ENCODE peak calls at places on chromosomes 13 and 19, in seven cellular contexts. S, G, H, Y, I, M and F are unnamed samples.
A peak's percentile ranks its signal among the peaks of the same experiment; 100 is the strongest.

GRCh38 chr13:60335531-60335930 is 61.5 kb upstream of the TDRD3 start:
- DNase-seq in Y (no peak), H (no peak), G (no peak), I (no peak), M (no peak), S (no peak), F (no peak)

GRCh38 chr19:8321760-8322637 is 703 bp downstream of the RPS28 start:
- DNase-seq in I (no peak), H (no peak), G (no peak), S (no peak), Y (peak; percentile 29), M (peak; percentile 25), F (no peak)

GRCh38 chr19:56367829-56368711 is 25.3 kb downstream of the ZNF582 start:
- DNase-seq in I (peak; percentile 78), Y (peak; percentile 68), S (peak; percentile 95), H (peak; percentile 95), M (peak; percentile 92), G (peak; percentile 83), F (peak; percentile 95)

GRCh38 chr13:106143930-106144709 is 391.3 kb downstream of the EFNB2 start:
- DNase-seq in G (no peak), S (no peak), M (no peak), H (no peak), Y (no peak), I (no peak), F (no peak)

GRCh38 chr13:21212138-21212775 is 35.8 kb downstream of the MRPL57 start:
- DNase-seq in I (no peak), G (no peak), Y (no peak), M (no peak), H (no peak), S (no peak), F (no peak)

GRCh38 chr19:4609878-4610511 is 29.3 kb upstream of the TNFAIP8L1 start:
- DNase-seq in H (no peak), I (no peak), Y (no peak), S (peak; percentile 74), G (no peak), M (no peak), F (no peak)

GRCh38 chr19:51467864-51468544 is 9.8 kb upstream of the SIGLEC8 start:
- DNase-seq in Y (no peak), H (no peak), S (no peak), M (no peak), I (no peak), G (no peak), F (no peak)

GRCh38 chr19:5235458-5236219 is 105.0 kb downstream of the PTPRS start:
- DNase-seq in M (no peak), H (no peak), G (no peak), S (no peak), I (no peak), Y (no peak), F (no peak)

GRCh38 chr13:58202099-58202498 is 570.6 kb downstream of the PCDH17 start:
- DNase-seq in I (no peak), H (no peak), G (no peak), Y (no peak), S (no peak), M (no peak), F (no peak)

GRCh38 chr19:46478356-46478986 is 7.1 kb upstream of the PNMA8A start:
- DNase-seq in M (peak; percentile 27), S (no peak), I (no peak), G (no peak), H (peak; percentile 60), Y (peak; percentile 38), F (no peak)

GRCh38 chr13:67549331-67549730 is 319.2 kb upstream of the PCDH9 start:
- DNase-seq in Y (no peak), I (no peak), H (no peak), M (no peak), S (no peak), G (no peak), F (no peak)

GRCh38 chr19:13597625-13598024 is 91.3 kb upstream of the CACNA1A start:
- DNase-seq in H (peak; percentile 56), Y (peak; percentile 79), S (no peak), I (peak; percentile 49), M (peak; percentile 63), G (peak; percentile 21), F (peak; percentile 18)

GRCh38 chr13:75372517-75372916 is 109.5 kb downstream of the TBC1D4 start:
- DNase-seq in S (no peak), H (no peak), Y (peak; percentile 62), M (peak; percentile 7), G (peak; percentile 69), I (no peak), F (no peak)

GRCh38 chr19:39038098-39038497 is 5.7 kb upstream of the FBXO27 start:
- DNase-seq in Y (no peak), I (no peak), S (no peak), G (no peak), H (peak; percentile 69), M (peak; percentile 21), F (no peak)

GRCh38 chr13:38228322-38228721 is 121.3 kb upstream of the UFM1 start:
- DNase-seq in M (no peak), G (no peak), S (no peak), Y (no peak), H (no peak), I (no peak), F (no peak)

DNA sequence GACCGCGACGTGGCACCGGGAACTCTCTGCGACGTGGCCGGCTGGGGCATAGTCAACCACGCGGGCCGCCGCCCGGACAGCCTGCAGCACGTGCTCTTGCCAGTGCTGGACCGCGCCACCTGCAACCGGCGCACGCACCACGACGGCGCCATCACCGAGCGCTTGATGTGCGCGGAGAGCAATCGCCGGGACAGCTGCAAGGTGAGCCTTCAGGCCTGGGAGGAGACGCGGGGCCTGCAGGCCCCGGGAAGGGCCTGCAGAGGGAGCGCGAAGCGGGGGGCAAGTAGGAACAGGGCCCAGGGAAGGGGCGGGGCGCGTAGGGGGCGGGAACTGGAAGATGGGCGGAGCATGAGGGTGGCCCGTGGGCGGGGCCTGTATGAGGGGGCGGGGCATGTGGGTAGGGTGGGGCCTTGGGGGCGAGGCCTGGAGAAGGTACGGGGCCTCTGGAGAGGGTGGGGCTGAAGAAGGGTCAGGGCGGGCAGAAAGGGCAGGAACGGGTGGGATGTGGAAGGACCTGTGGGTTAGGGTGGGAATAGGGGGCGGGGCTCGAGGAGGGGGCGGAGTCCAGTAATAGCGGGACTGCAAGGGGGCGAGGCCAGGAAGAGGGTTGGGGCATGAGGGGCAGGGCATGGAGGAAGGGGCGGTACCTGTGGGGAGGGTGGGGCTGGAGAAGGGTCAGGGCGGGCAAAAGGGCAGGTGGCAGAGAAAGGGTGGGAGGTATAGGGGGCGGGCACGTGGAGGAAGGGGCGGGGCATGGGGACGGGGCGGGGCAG is 2.5 kb downstream of the CFD start:
- DNase-seq in G (peak; percentile 66), H (peak; percentile 96), S (peak; percentile 60), I (no peak), M (peak; percentile 72), Y (peak; percentile 70), F (no peak)
- TF ChIP-seq CTCF in G (no peak), H (no peak), S (no peak), I (no peak), M (no peak), Y (peak; percentile 1), F (peak; percentile 18)

GRCh38 chr13:85798999-85799646 is at the start of gene SLITRK6:
- DNase-seq in M (no peak), H (no peak), G (no peak), I (peak; percentile 5), Y (no peak), S (no peak), F (no peak)
- TF ChIP-seq CTCF in M (no peak), H (no peak), G (no peak), I (peak; percentile 22), Y (no peak), S (no peak), F (peak; percentile 59)

DNA sequence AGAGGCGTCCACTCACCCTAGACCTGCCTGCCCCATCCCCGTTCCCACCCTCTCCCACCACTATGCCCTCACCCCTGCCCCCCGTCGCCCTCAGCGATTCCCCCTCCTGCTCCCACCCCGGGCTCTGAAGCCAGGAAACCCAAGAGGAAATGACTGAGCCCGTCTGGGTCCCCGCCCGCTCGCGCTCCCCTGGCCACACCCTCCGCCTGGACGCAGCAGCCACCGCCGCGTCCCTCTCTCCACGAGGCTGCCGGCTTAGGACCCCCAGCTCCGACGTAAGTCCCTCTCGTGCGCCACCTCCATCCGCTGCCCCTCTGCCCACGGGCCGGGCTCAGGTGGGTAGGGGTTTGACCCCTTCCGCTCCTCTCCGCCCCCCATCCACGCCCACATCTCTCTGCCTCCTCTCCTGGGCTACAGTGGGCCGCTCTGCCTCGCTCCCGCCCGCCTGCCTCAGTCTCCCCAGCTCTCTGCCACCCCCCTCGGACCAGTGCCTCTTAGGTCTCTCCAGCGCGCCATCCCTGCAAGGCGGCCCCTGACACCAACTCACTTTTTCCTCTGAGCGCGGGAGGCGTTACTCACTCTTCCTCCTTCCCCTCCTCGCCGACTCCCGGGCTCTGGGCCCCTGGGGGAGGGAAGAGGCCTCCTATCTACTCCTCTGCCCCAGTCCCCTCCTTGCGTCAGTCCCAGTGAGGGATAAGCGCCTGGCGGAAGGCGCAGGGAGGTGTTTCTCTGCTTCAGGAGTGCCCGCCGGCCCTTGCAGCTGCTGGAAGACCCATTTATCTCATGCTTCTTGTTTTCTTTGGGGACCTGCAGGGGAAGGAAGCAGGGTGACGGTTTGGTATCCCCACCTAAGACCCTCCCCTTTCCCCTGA is at the start of gene FXYD5:
- DNase-seq in G (peak; percentile 51), M (peak; percentile 92), I (peak; percentile 34), S (peak; percentile 74), H (peak; percentile 64), Y (peak; percentile 58), F (no peak)
- TF ChIP-seq CTCF in G (no peak), M (no peak), I (no peak), S (no peak), H (no peak), Y (no peak), F (peak; percentile 44)

GRCh38 chr13:98584668-98585397 is 7.9 kb upstream of the STK24 start:
- DNase-seq in Y (no peak), G (no peak), H (no peak), S (no peak), M (no peak), I (no peak), F (no peak)
- TF ChIP-seq CTCF in Y (no peak), G (no peak), H (no peak), S (no peak), M (no peak), I (no peak), F (no peak)

GRCh38 chr13:30158774-30159445 is 148.4 kb downstream of the KATNAL1 start:
- DNase-seq in G (no peak), S (no peak), H (no peak), I (peak; percentile 52), M (peak; percentile 16), Y (peak; percentile 40), F (no peak)
- TF ChIP-seq CTCF in G (peak; percentile 25), S (no peak), H (no peak), I (peak; percentile 54), M (peak; percentile 29), Y (peak; percentile 30), F (peak; percentile 74)

GRCh38 chr13:93246069-93246468 is 19.5 kb downstream of the GPC6 start:
- DNase-seq in G (no peak), Y (no peak), S (no peak), H (no peak), I (no peak), M (no peak), F (no peak)
- TF ChIP-seq CTCF in G (no peak), Y (no peak), S (no peak), H (no peak), I (no peak), M (no peak), F (no peak)